ENCODE peak calls at places on chromosome 2, in ten cellular contexts. One of them, this sample, is unnamed.

GRCh38 chr2:201699384-201699783 is 940 bp upstream of the MPP4 start:
- DNase-seq in psoas muscle: no peak
- DNase-seq in coronary artery: no peak
- DNase-seq in epithelial cell of esophagus: no peak
- DNase-seq in CD8-positive, alpha-beta memory T cell: no peak
- DNase-seq in BJ: no peak
- DNase-seq in astrocyte of the spinal cord: no peak
- DNase-seq in adipocyte: no peak
- DNase-seq in lower lobe of right lung: no peak
- DNase-seq in uterus: no peak
- DNase-seq in this sample: no peak

GRCh38 chr2:201259216-201259615 is 1.1 kb upstream of the CASP8 start:
- DNase-seq in coronary artery: no peak
- DNase-seq in astrocyte of the spinal cord: no peak
- DNase-seq in adipocyte: no peak
- DNase-seq in psoas muscle: no peak
- DNase-seq in lower lobe of right lung: no peak
- DNase-seq in CD8-positive, alpha-beta memory T cell: no peak
- DNase-seq in epithelial cell of esophagus: no peak
- DNase-seq in BJ: no peak
- DNase-seq in uterus: no peak
- DNase-seq in this sample: no peak

GRCh38 chr2:127087780-127088495 is 19.0 kb downstream of the BIN1 start:
- DNase-seq in coronary artery: no peak
- DNase-seq in psoas muscle: peak
- DNase-seq in lower lobe of right lung: no peak
- DNase-seq in CD8-positive, alpha-beta memory T cell: no peak
- DNase-seq in uterus: no peak
- DNase-seq in adipocyte: no peak
- DNase-seq in epithelial cell of esophagus: no peak
- DNase-seq in BJ: no peak
- DNase-seq in astrocyte of the spinal cord: no peak
- DNase-seq in this sample: no peak

GRCh38 chr2:174654429-174654941 is 56.9 kb upstream of the WIPF1 start:
- DNase-seq in psoas muscle: no peak
- DNase-seq in BJ: no peak
- DNase-seq in uterus: no peak
- DNase-seq in coronary artery: no peak
- DNase-seq in epithelial cell of esophagus: no peak
- DNase-seq in adipocyte: peak
- DNase-seq in CD8-positive, alpha-beta memory T cell: no peak
- DNase-seq in lower lobe of right lung: no peak
- DNase-seq in astrocyte of the spinal cord: peak
- DNase-seq in this sample: no peak

GRCh38 chr2:158539176-158539895 is 82.6 kb downstream of the PKP4 start:
- DNase-seq in CD8-positive, alpha-beta memory T cell: no peak
- DNase-seq in adipocyte: peak
- DNase-seq in BJ: peak
- DNase-seq in epithelial cell of esophagus: peak
- DNase-seq in astrocyte of the spinal cord: peak
- DNase-seq in coronary artery: no peak
- DNase-seq in psoas muscle: no peak
- DNase-seq in uterus: no peak
- DNase-seq in lower lobe of right lung: no peak
- DNase-seq in this sample: peak

GRCh38 chr2:240391111-240392051 is 44.1 kb upstream of the GPC1 start:
- DNase-seq in psoas muscle: peak
- DNase-seq in adipocyte: no peak
- DNase-seq in coronary artery: peak
- DNase-seq in astrocyte of the spinal cord: no peak
- DNase-seq in uterus: peak
- DNase-seq in epithelial cell of esophagus: no peak
- DNase-seq in CD8-positive, alpha-beta memory T cell: no peak
- DNase-seq in lower lobe of right lung: peak
- DNase-seq in BJ: no peak
- DNase-seq in this sample: no peak

GRCh38 chr2:73307720-73308119 is 14.4 kb upstream of the EGR4 start:
- DNase-seq in CD8-positive, alpha-beta memory T cell: no peak
- DNase-seq in coronary artery: no peak
- DNase-seq in epithelial cell of esophagus: no peak
- DNase-seq in lower lobe of right lung: no peak
- DNase-seq in BJ: no peak
- DNase-seq in adipocyte: no peak
- DNase-seq in psoas muscle: no peak
- DNase-seq in uterus: no peak
- DNase-seq in astrocyte of the spinal cord: no peak
- DNase-seq in this sample: no peak

GRCh38 chr2:128217671-128218070 is 101.0 kb downstream of the HS6ST1 start:
- DNase-seq in psoas muscle: no peak
- DNase-seq in coronary artery: no peak
- DNase-seq in adipocyte: no peak
- DNase-seq in BJ: no peak
- DNase-seq in lower lobe of right lung: no peak
- DNase-seq in epithelial cell of esophagus: no peak
- DNase-seq in CD8-positive, alpha-beta memory T cell: no peak
- DNase-seq in astrocyte of the spinal cord: no peak
- DNase-seq in uterus: no peak
- DNase-seq in this sample: no peak

GRCh38 chr2:58204195-58204959 is 36.7 kb downstream of the FANCL start:
- DNase-seq in CD8-positive, alpha-beta memory T cell: no peak
- DNase-seq in BJ: no peak
- DNase-seq in coronary artery: no peak
- DNase-seq in lower lobe of right lung: no peak
- DNase-seq in epithelial cell of esophagus: peak
- DNase-seq in psoas muscle: no peak
- DNase-seq in uterus: no peak
- DNase-seq in adipocyte: no peak
- DNase-seq in astrocyte of the spinal cord: peak
- DNase-seq in this sample: no peak

DNA sequence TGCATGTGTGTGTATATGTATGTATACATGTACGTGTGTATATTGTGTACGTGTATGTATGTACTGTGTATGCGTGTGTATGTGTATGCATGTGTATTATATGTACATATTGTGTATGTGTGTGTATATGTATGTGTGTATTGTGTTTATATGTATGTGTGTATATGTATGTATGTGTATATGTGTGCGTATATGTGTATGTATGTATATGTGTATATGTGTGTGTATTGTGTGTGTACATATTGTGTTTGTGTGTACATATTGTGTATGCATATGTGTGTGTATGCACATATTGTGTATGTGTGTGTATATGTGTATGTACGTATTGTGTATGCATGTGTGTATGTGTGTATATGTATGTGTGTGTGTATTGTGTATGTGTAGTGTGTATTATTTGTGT is 15.6 kb upstream of the NEU4 start:
- DNase-seq in astrocyte of the spinal cord: no peak
- DNase-seq in uterus: no peak
- DNase-seq in lower lobe of right lung: no peak
- DNase-seq in CD8-positive, alpha-beta memory T cell: no peak
- DNase-seq in BJ: no peak
- DNase-seq in psoas muscle: no peak
- DNase-seq in epithelial cell of esophagus: no peak
- DNase-seq in adipocyte: no peak
- DNase-seq in coronary artery: no peak
- DNase-seq in this sample: no peak
- H3K4me3 ChIP-seq in astrocyte of the spinal cord: no peak
- H3K4me3 ChIP-seq in uterus: no peak
- H3K4me3 ChIP-seq in lower lobe of right lung: no peak
- H3K4me3 ChIP-seq in CD8-positive, alpha-beta memory T cell: no peak
- H3K4me3 ChIP-seq in BJ: no peak
- H3K4me3 ChIP-seq in psoas muscle: no peak
- H3K4me3 ChIP-seq in epithelial cell of esophagus: no peak
- H3K4me3 ChIP-seq in adipocyte: no peak
- H3K4me3 ChIP-seq in coronary artery: no peak
- H3K4me3 ChIP-seq in this sample: no peak

GRCh38 chr2:168211664-168212163 is 35.7 kb downstream of the STK39 start:
- DNase-seq in BJ: no peak
- DNase-seq in uterus: no peak
- DNase-seq in adipocyte: no peak
- DNase-seq in CD8-positive, alpha-beta memory T cell: no peak
- DNase-seq in lower lobe of right lung: no peak
- DNase-seq in epithelial cell of esophagus: no peak
- DNase-seq in coronary artery: no peak
- DNase-seq in psoas muscle: no peak
- DNase-seq in astrocyte of the spinal cord: no peak
- DNase-seq in this sample: no peak
- H3K4me3 ChIP-seq in BJ: no peak
- H3K4me3 ChIP-seq in uterus: no peak
- H3K4me3 ChIP-seq in adipocyte: no peak
- H3K4me3 ChIP-seq in CD8-positive, alpha-beta memory T cell: no peak
- H3K4me3 ChIP-seq in lower lobe of right lung: no peak
- H3K4me3 ChIP-seq in epithelial cell of esophagus: no peak
- H3K4me3 ChIP-seq in coronary artery: no peak
- H3K4me3 ChIP-seq in psoas muscle: no peak
- H3K4me3 ChIP-seq in astrocyte of the spinal cord: no peak
- H3K4me3 ChIP-seq in this sample: no peak

GRCh38 chr2:176106636-176107539 is at the start of gene HOXD11:
- DNase-seq in coronary artery: no peak
- DNase-seq in adipocyte: no peak
- DNase-seq in astrocyte of the spinal cord: no peak
- DNase-seq in epithelial cell of esophagus: peak
- DNase-seq in CD8-positive, alpha-beta memory T cell: no peak
- DNase-seq in psoas muscle: no peak
- DNase-seq in uterus: peak
- DNase-seq in lower lobe of right lung: no peak
- DNase-seq in BJ: no peak
- DNase-seq in this sample: no peak

GRCh38 chr2:176105727-176106635 is 1.1 kb upstream of the HOXD11 start:
- DNase-seq in coronary artery: no peak
- DNase-seq in adipocyte: no peak
- DNase-seq in lower lobe of right lung: no peak
- DNase-seq in astrocyte of the spinal cord: no peak
- DNase-seq in BJ: no peak
- DNase-seq in CD8-positive, alpha-beta memory T cell: no peak
- DNase-seq in psoas muscle: no peak
- DNase-seq in uterus: peak
- DNase-seq in epithelial cell of esophagus: no peak
- DNase-seq in this sample: no peak

GRCh38 chr2:176104338-176105077 is 2.6 kb upstream of the HOXD11 start:
- DNase-seq in coronary artery: no peak
- DNase-seq in astrocyte of the spinal cord: no peak
- DNase-seq in lower lobe of right lung: no peak
- DNase-seq in CD8-positive, alpha-beta memory T cell: no peak
- DNase-seq in BJ: peak
- DNase-seq in uterus: peak
- DNase-seq in adipocyte: no peak
- DNase-seq in epithelial cell of esophagus: no peak
- DNase-seq in psoas muscle: no peak
- DNase-seq in this sample: peak

GRCh38 chr2:176103634-176104337 is 3.3 kb upstream of the HOXD11 start:
- DNase-seq in psoas muscle: no peak
- DNase-seq in CD8-positive, alpha-beta memory T cell: no peak
- DNase-seq in epithelial cell of esophagus: no peak
- DNase-seq in lower lobe of right lung: no peak
- DNase-seq in uterus: peak
- DNase-seq in adipocyte: no peak
- DNase-seq in BJ: no peak
- DNase-seq in coronary artery: no peak
- DNase-seq in astrocyte of the spinal cord: no peak
- DNase-seq in this sample: no peak

GRCh38 chr2:176105078-176105726 is 1.9 kb upstream of the HOXD11 start:
- DNase-seq in CD8-positive, alpha-beta memory T cell: no peak
- DNase-seq in coronary artery: no peak
- DNase-seq in BJ: no peak
- DNase-seq in uterus: peak
- DNase-seq in adipocyte: no peak
- DNase-seq in lower lobe of right lung: no peak
- DNase-seq in epithelial cell of esophagus: no peak
- DNase-seq in astrocyte of the spinal cord: no peak
- DNase-seq in psoas muscle: no peak
- DNase-seq in this sample: no peak
- H3K4me3 ChIP-seq in CD8-positive, alpha-beta memory T cell: no peak
- H3K4me3 ChIP-seq in coronary artery: peak
- H3K4me3 ChIP-seq in BJ: peak
- H3K4me3 ChIP-seq in uterus: peak
- H3K4me3 ChIP-seq in adipocyte: peak
- H3K4me3 ChIP-seq in lower lobe of right lung: no peak
- H3K4me3 ChIP-seq in epithelial cell of esophagus: no peak
- H3K4me3 ChIP-seq in astrocyte of the spinal cord: no peak
- H3K4me3 ChIP-seq in psoas muscle: peak
- H3K4me3 ChIP-seq in this sample: peak

GRCh38 chr2:19800796-19801195 is 101.0 kb downstream of the TTC32 start:
- DNase-seq in lower lobe of right lung: no peak
- DNase-seq in coronary artery: peak
- DNase-seq in CD8-positive, alpha-beta memory T cell: no peak
- DNase-seq in epithelial cell of esophagus: no peak
- DNase-seq in adipocyte: no peak
- DNase-seq in psoas muscle: no peak
- DNase-seq in astrocyte of the spinal cord: no peak
- DNase-seq in BJ: no peak
- DNase-seq in uterus: no peak
- DNase-seq in this sample: no peak

GRCh38 chr2:19804861-19805260 is 96.9 kb downstream of the TTC32 start:
- DNase-seq in BJ: no peak
- DNase-seq in psoas muscle: no peak
- DNase-seq in CD8-positive, alpha-beta memory T cell: no peak
- DNase-seq in lower lobe of right lung: no peak
- DNase-seq in adipocyte: no peak
- DNase-seq in astrocyte of the spinal cord: no peak
- DNase-seq in epithelial cell of esophagus: no peak
- DNase-seq in coronary artery: no peak
- DNase-seq in uterus: no peak
- DNase-seq in this sample: no peak

GRCh38 chr2:19801367-19802087 is 100.3 kb downstream of the TTC32 start:
- DNase-seq in adipocyte: peak
- DNase-seq in CD8-positive, alpha-beta memory T cell: no peak
- DNase-seq in psoas muscle: peak
- DNase-seq in lower lobe of right lung: peak
- DNase-seq in BJ: peak
- DNase-seq in coronary artery: peak
- DNase-seq in uterus: peak
- DNase-seq in astrocyte of the spinal cord: peak
- DNase-seq in epithelial cell of esophagus: peak
- DNase-seq in this sample: peak

GRCh38 chr2:19799881-19800780 is 101.7 kb downstream of the TTC32 start:
- DNase-seq in psoas muscle: no peak
- DNase-seq in astrocyte of the spinal cord: peak
- DNase-seq in lower lobe of right lung: no peak
- DNase-seq in BJ: no peak
- DNase-seq in CD8-positive, alpha-beta memory T cell: no peak
- DNase-seq in adipocyte: peak
- DNase-seq in coronary artery: peak
- DNase-seq in epithelial cell of esophagus: peak
- DNase-seq in uterus: no peak
- DNase-seq in this sample: no peak

DNA sequence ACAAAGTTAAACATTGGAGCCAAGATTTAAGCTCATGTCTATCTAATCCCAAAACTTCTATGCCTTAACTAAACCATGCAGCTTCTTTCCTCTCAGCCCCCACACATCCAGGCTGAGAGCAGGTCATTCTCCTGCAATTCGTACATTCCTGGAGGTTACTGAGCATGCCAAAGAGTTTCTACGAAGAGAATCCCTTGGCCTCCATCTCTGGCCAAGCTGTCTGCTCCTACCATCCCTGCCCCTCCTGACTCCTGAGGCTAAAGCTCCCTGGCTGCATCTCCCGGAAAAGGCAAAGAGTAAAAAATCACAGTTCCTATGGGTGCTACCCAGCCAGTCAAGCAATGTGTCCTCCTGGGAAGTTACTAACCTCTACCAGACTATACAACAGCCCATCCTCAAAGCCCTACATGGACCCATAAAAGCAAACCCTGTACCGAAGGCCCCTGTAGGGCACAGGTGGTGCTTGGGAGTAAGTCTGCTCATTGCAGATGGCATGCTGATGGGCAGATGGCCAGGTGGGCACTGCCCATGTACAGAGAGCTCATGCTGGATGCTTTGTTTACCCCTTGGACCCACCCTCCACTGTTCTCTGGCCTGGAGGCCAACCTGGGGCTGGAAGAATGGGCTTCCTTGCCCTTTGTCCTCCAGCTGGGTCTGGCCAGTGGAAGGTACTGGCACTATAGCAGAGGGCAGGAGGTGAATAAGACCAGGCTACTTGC is 99.5 kb downstream of the TTC32 start:
- DNase-seq in CD8-positive, alpha-beta memory T cell: no peak
- DNase-seq in lower lobe of right lung: no peak
- DNase-seq in BJ: no peak
- DNase-seq in adipocyte: peak
- DNase-seq in psoas muscle: no peak
- DNase-seq in uterus: no peak
- DNase-seq in astrocyte of the spinal cord: no peak
- DNase-seq in coronary artery: no peak
- DNase-seq in epithelial cell of esophagus: no peak
- DNase-seq in this sample: peak
- H3K4me3 ChIP-seq in CD8-positive, alpha-beta memory T cell: no peak
- H3K4me3 ChIP-seq in lower lobe of right lung: no peak
- H3K4me3 ChIP-seq in BJ: no peak
- H3K4me3 ChIP-seq in adipocyte: no peak
- H3K4me3 ChIP-seq in psoas muscle: no peak
- H3K4me3 ChIP-seq in uterus: no peak
- H3K4me3 ChIP-seq in astrocyte of the spinal cord: no peak
- H3K4me3 ChIP-seq in coronary artery: no peak
- H3K4me3 ChIP-seq in epithelial cell of esophagus: no peak
- H3K4me3 ChIP-seq in this sample: no peak